ENCODE peak calls at places on chromosomes 16 and 17, in six cellular contexts. G, U, C, B, P and I are unnamed samples.

GRCh38 chr17:1490643-1491405 is 1.7 kb downstream of the MYO1C start:
- DNase-seq in C (peak), U (peak), B (peak), G (no peak), P (no peak), I (peak)

GRCh38 chr17:31308935-31309334 is 4.9 kb downstream of the EVI2B start:
- DNase-seq in C (no peak), P (no peak), B (no peak), U (no peak), G (no peak), I (no peak)

GRCh38 chr17:51869387-51869786 is 289.1 kb downstream of the CA10 start:
- DNase-seq in U (peak), B (no peak), G (no peak), P (no peak), C (peak), I (peak)

GRCh38 chr17:1852327-1852726 is 22.5 kb downstream of the RPA1 start:
- DNase-seq in B (no peak), G (no peak), U (no peak), P (no peak), C (no peak), I (no peak)

GRCh38 chr17:32264823-32265191 is 825 bp upstream of the RHBDL3 start:
- DNase-seq in U (no peak), P (no peak), B (no peak), G (no peak), C (no peak), I (no peak)

GRCh38 chr16:68346892-68347480 is 36.2 kb downstream of the PRMT7 start:
- DNase-seq in P (no peak), B (no peak), G (no peak), C (no peak), U (no peak), I (no peak)

GRCh38 chr17:50021681-50022370 is 26.8 kb upstream of the DLX3 start:
- DNase-seq in C (no peak), P (no peak), U (no peak), G (no peak), B (no peak), I (no peak)

GRCh38 chr16:3014971-3015370 is 2.2 kb downstream of the CLDN9 start:
- DNase-seq in C (no peak), P (no peak), G (no peak), B (no peak), U (no peak), I (no peak)

GRCh38 chr16:31693733-31694132 is 166.0 kb downstream of the AHSP start:
- DNase-seq in G (no peak), B (no peak), C (no peak), U (no peak), P (no peak), I (no peak)

GRCh38 chr17:82752371-82753200 is 721 bp downstream of the TBCD start:
- DNase-seq in G (no peak), U (no peak), P (no peak), C (peak), B (peak), I (no peak)

GRCh38 chr17:9009737-9010136 is 11.6 kb upstream of the NTN1 start:
- DNase-seq in C (no peak), P (no peak), G (no peak), U (no peak), B (no peak), I (no peak)

GRCh38 chr16:59214455-59214854 is 480.3 kb upstream of the GOT2 start:
- DNase-seq in U (no peak), B (no peak), P (no peak), C (no peak), G (no peak), I (no peak)

GRCh38 chr16:12503201-12503600 is 300.5 kb downstream of the CPPED1 start:
- DNase-seq in U (peak), B (no peak), C (no peak), G (no peak), P (no peak), I (no peak)

GRCh38 chr17:50685691-50686493 is 21.8 kb downstream of the ANKRD40 start:
- DNase-seq in G (no peak), P (no peak), U (no peak), C (no peak), B (no peak), I (no peak)

GRCh38 chr16:84514874-84515835 is 10.7 kb upstream of the MEAK7 start:
- DNase-seq in B (no peak), P (no peak), U (no peak), G (peak), C (peak), I (no peak)

GRCh38 chr16:83095926-83096692 is 469.3 kb downstream of the CDH13 start:
- DNase-seq in C (no peak), G (no peak), B (no peak), P (no peak), U (peak), I (no peak)

GRCh38 chr17:8158267-8159031 is 4.3 kb downstream of the VAMP2 start:
- DNase-seq in U (peak), C (peak), G (peak), B (peak), P (peak), I (peak)

GRCh38 chr17:19359856-19360255 is 2.7 kb downstream of the B9D1 start:
- DNase-seq in C (no peak), P (no peak), U (no peak), B (no peak), G (no peak), I (no peak)

GRCh38 chr17:47095268-47095667 is 93.8 kb downstream of the CDC27 start:
- DNase-seq in P (no peak), B (no peak), G (no peak), U (no peak), C (no peak), I (no peak)

GRCh38 chr16:17173134-17173729 is 297.5 kb downstream of the XYLT1 start:
- DNase-seq in B (no peak), P (no peak), G (no peak), U (no peak), C (peak), I (no peak)

GRCh38 chr17:27558842-27559505 is 72.0 kb upstream of the LGALS9 start:
- DNase-seq in P (no peak), B (no peak), C (no peak), G (no peak), U (peak), I (no peak)

GRCh38 chr17:57508706-57509105 is 236.4 kb downstream of the CCDC182 start:
- DNase-seq in U (no peak), G (no peak), B (no peak), C (no peak), P (no peak), I (no peak)

GRCh38 chr17:10130733-10131132 is 67.7 kb downstream of the GAS7 start:
- DNase-seq in P (no peak), B (no peak), G (no peak), U (no peak), C (no peak), I (no peak)

GRCh38 chr17:57419940-57420522 is 163.7 kb downstream of the MSI2 start:
- DNase-seq in U (no peak), C (no peak), B (no peak), G (no peak), P (no peak), I (peak)

GRCh38 chr17:48488548-48489106 is 42.2 kb downstream of the HOXB1 start:
- DNase-seq in G (no peak), B (no peak), U (no peak), P (no peak), C (peak), I (no peak)

GRCh38 chr17:74367206-74367605 is at the start of gene GPR142:
- DNase-seq in P (no peak), C (no peak), G (no peak), U (no peak), B (no peak), I (no peak)

GRCh38 chr17:1724869-1725641 is 551 bp downstream of the WDR81 start:
- DNase-seq in P (no peak), U (no peak), G (no peak), C (peak), B (no peak), I (peak)

GRCh38 chr17:2282297-2282873 is 21.2 kb downstream of the SMG6 start:
- DNase-seq in B (no peak), C (peak), U (peak), G (no peak), P (no peak), I (peak)

GRCh38 chr17:30084773-30085172 is 31.8 kb upstream of the NSRP1 start:
- DNase-seq in G (no peak), B (no peak), P (no peak), U (no peak), C (no peak), I (no peak)

GRCh38 chr16:82936941-82937551 is 310.3 kb downstream of the CDH13 start:
- DNase-seq in G (no peak), B (no peak), U (peak), C (no peak), P (no peak), I (peak)

GRCh38 chr17:81471804-81472456 is 40.7 kb downstream of the ACTG1 start:
- DNase-seq in B (no peak), P (peak), C (no peak), G (no peak), U (peak), I (no peak)

GRCh38 chr16:23905027-23905426 is 69.2 kb downstream of the PRKCB start:
- DNase-seq in G (no peak), U (peak), C (no peak), B (peak), P (no peak), I (peak)

GRCh38 chr16:52552643-52553042 is 5.7 kb upstream of the TOX3 start:
- DNase-seq in G (no peak), B (no peak), P (no peak), U (peak), C (no peak), I (peak)

GRCh38 chr17:28956112-28956511 is 4.8 kb upstream of the PHF12 start:
- DNase-seq in P (no peak), U (no peak), C (no peak), B (no peak), G (no peak), I (no peak)

GRCh38 chr16:77943770-77944169 is 78.6 kb upstream of the CLEC3A start:
- DNase-seq in B (no peak), G (no peak), P (no peak), C (no peak), U (no peak), I (no peak)

GRCh38 chr17:34269969-34270368 is at the start of gene CCL7:
- DNase-seq in P (no peak), U (peak), G (no peak), B (no peak), C (no peak), I (no peak)

GRCh38 chr17:39623356-39623950 is 3.3 kb upstream of the PPP1R1B start:
- DNase-seq in G (peak), B (peak), P (peak), U (peak), C (peak), I (peak)

GRCh38 chr16:86798247-86799041 is 220.1 kb downstream of the FOXL1 start:
- DNase-seq in C (no peak), U (peak), G (no peak), P (no peak), B (no peak), I (peak)